ENCODE peak calls at places on chromosomes 7 and 10, in five cellular contexts. One of them, this sample, is unnamed.
A peak's percentile ranks its signal among the peaks of the same experiment; 100 is the strongest.

GRCh38 chr7:55592492-55592891 is 20.2 kb upstream of the VOPP1 start:
- DNase-seq in naive thymus-derived CD8-positive, alpha-beta T cell: no peak
- DNase-seq in iPS-NIHi11: no peak
- DNase-seq in IMR-90: no peak
- DNase-seq in neural crest cell: no peak
- DNase-seq in this sample: no peak

GRCh38 chr10:94292448-94293118 is 70.2 kb downstream of the NOC3L start:
- DNase-seq in IMR-90: peak; percentile 73
- DNase-seq in naive thymus-derived CD8-positive, alpha-beta T cell: no peak
- DNase-seq in neural crest cell: no peak
- DNase-seq in iPS-NIHi11: no peak
- DNase-seq in this sample: peak; percentile 13

GRCh38 chr10:78588194-78588811 is 480.5 kb upstream of the ZMIZ1 start:
- DNase-seq in neural crest cell: no peak
- DNase-seq in naive thymus-derived CD8-positive, alpha-beta T cell: no peak
- DNase-seq in iPS-NIHi11: no peak
- DNase-seq in IMR-90: peak; percentile 87
- DNase-seq in this sample: no peak

GRCh38 chr10:33008499-33009243 is 50.6 kb upstream of the ITGB1 start:
- DNase-seq in IMR-90: peak; percentile 92
- DNase-seq in iPS-NIHi11: peak; percentile 60
- DNase-seq in neural crest cell: peak; percentile 73
- DNase-seq in naive thymus-derived CD8-positive, alpha-beta T cell: no peak
- DNase-seq in this sample: peak; percentile 85

GRCh38 chr10:80289451-80290287 is at the start of gene MAT1A:
- DNase-seq in naive thymus-derived CD8-positive, alpha-beta T cell: no peak
- DNase-seq in IMR-90: peak; percentile 3
- DNase-seq in iPS-NIHi11: no peak
- DNase-seq in neural crest cell: no peak
- DNase-seq in this sample: peak; percentile 11

GRCh38 chr10:9305018-9305655 is 1250.6 kb downstream of the GATA3 start:
- DNase-seq in IMR-90: peak; percentile 19
- DNase-seq in neural crest cell: no peak
- DNase-seq in naive thymus-derived CD8-positive, alpha-beta T cell: no peak
- DNase-seq in iPS-NIHi11: no peak
- DNase-seq in this sample: peak; percentile 10

GRCh38 chr10:6037975-6038624 is 24.1 kb downstream of the IL2RA start:
- DNase-seq in IMR-90: no peak
- DNase-seq in iPS-NIHi11: no peak
- DNase-seq in naive thymus-derived CD8-positive, alpha-beta T cell: no peak
- DNase-seq in neural crest cell: no peak
- DNase-seq in this sample: no peak

GRCh38 chr7:45183711-45184210 is 26.2 kb downstream of the RAMP3 start:
- DNase-seq in IMR-90: no peak
- DNase-seq in iPS-NIHi11: no peak
- DNase-seq in naive thymus-derived CD8-positive, alpha-beta T cell: no peak
- DNase-seq in neural crest cell: no peak
- DNase-seq in this sample: no peak

GRCh38 chr7:95843286-95843685 is 70.9 kb downstream of the DYNC1I1 start:
- DNase-seq in neural crest cell: no peak
- DNase-seq in iPS-NIHi11: peak; percentile 28
- DNase-seq in IMR-90: no peak
- DNase-seq in naive thymus-derived CD8-positive, alpha-beta T cell: no peak
- DNase-seq in this sample: no peak

GRCh38 chr7:36546331-36546730 is 156.7 kb downstream of the ANLN start:
- DNase-seq in naive thymus-derived CD8-positive, alpha-beta T cell: no peak
- DNase-seq in IMR-90: no peak
- DNase-seq in iPS-NIHi11: no peak
- DNase-seq in neural crest cell: no peak
- DNase-seq in this sample: no peak

GRCh38 chr10:53453196-53453595 is 680.6 kb upstream of the MBL2 start:
- DNase-seq in neural crest cell: no peak
- DNase-seq in iPS-NIHi11: peak; percentile 30
- DNase-seq in naive thymus-derived CD8-positive, alpha-beta T cell: no peak
- DNase-seq in IMR-90: no peak
- DNase-seq in this sample: no peak

GRCh38 chr7:48875300-48875916 is 48.9 kb upstream of the CDC14C start:
- DNase-seq in naive thymus-derived CD8-positive, alpha-beta T cell: no peak
- DNase-seq in iPS-NIHi11: peak; percentile 33
- DNase-seq in IMR-90: no peak
- DNase-seq in neural crest cell: peak; percentile 41
- DNase-seq in this sample: peak; percentile 6

GRCh38 chr7:123656544-123657303 is 1.1 kb downstream of the LMOD2 start:
- DNase-seq in neural crest cell: no peak
- DNase-seq in naive thymus-derived CD8-positive, alpha-beta T cell: no peak
- DNase-seq in IMR-90: no peak
- DNase-seq in iPS-NIHi11: no peak
- DNase-seq in this sample: no peak

GRCh38 chr7:31518766-31519165 is 4.9 kb downstream of the ITPRID1 start:
- DNase-seq in iPS-NIHi11: no peak
- DNase-seq in naive thymus-derived CD8-positive, alpha-beta T cell: no peak
- DNase-seq in neural crest cell: no peak
- DNase-seq in IMR-90: no peak
- DNase-seq in this sample: no peak

GRCh38 chr10:114259825-114260224 is 20.8 kb downstream of the VWA2 start:
- DNase-seq in IMR-90: peak; percentile 21
- DNase-seq in neural crest cell: no peak
- DNase-seq in iPS-NIHi11: no peak
- DNase-seq in naive thymus-derived CD8-positive, alpha-beta T cell: no peak
- DNase-seq in this sample: peak; percentile 15

GRCh38 chr7:98877146-98877545 is 1.2 kb upstream of the TRRAP start:
- DNase-seq in iPS-NIHi11: no peak
- DNase-seq in IMR-90: no peak
- DNase-seq in neural crest cell: no peak
- DNase-seq in naive thymus-derived CD8-positive, alpha-beta T cell: no peak
- DNase-seq in this sample: no peak

GRCh38 chr10:72253002-72253401 is 20.7 kb upstream of the DDIT4 start:
- DNase-seq in IMR-90: no peak
- DNase-seq in iPS-NIHi11: no peak
- DNase-seq in naive thymus-derived CD8-positive, alpha-beta T cell: no peak
- DNase-seq in neural crest cell: no peak
- DNase-seq in this sample: no peak

GRCh38 chr10:15943461-15943860 is 83.2 kb upstream of the MINDY3 start:
- DNase-seq in neural crest cell: no peak
- DNase-seq in naive thymus-derived CD8-positive, alpha-beta T cell: no peak
- DNase-seq in IMR-90: no peak
- DNase-seq in iPS-NIHi11: no peak
- DNase-seq in this sample: no peak

GRCh38 chr7:151301471-151302462 is 39.8 kb upstream of the NUB1 start:
- DNase-seq in naive thymus-derived CD8-positive, alpha-beta T cell: no peak
- DNase-seq in neural crest cell: no peak
- DNase-seq in IMR-90: no peak
- DNase-seq in iPS-NIHi11: no peak
- DNase-seq in this sample: no peak

GRCh38 chr7:26046878-26047277 is 105.1 kb upstream of the NFE2L3 start:
- DNase-seq in IMR-90: no peak
- DNase-seq in iPS-NIHi11: no peak
- DNase-seq in neural crest cell: no peak
- DNase-seq in naive thymus-derived CD8-positive, alpha-beta T cell: no peak
- DNase-seq in this sample: no peak

GRCh38 chr7:99396914-99397631 is 11.3 kb downstream of the PDAP1 start:
- DNase-seq in IMR-90: no peak
- DNase-seq in iPS-NIHi11: no peak
- DNase-seq in neural crest cell: no peak
- DNase-seq in naive thymus-derived CD8-positive, alpha-beta T cell: no peak
- DNase-seq in this sample: no peak

GRCh38 chr10:128927821-128928220 is 539.2 kb upstream of the MGMT start:
- DNase-seq in IMR-90: no peak
- DNase-seq in iPS-NIHi11: peak; percentile 29
- DNase-seq in naive thymus-derived CD8-positive, alpha-beta T cell: no peak
- DNase-seq in neural crest cell: no peak
- DNase-seq in this sample: no peak

GRCh38 chr10:119020627-119020946 is 8.9 kb upstream of the NANOS1 start:
- DNase-seq in IMR-90: peak; percentile 24
- DNase-seq in iPS-NIHi11: no peak
- DNase-seq in neural crest cell: no peak
- DNase-seq in naive thymus-derived CD8-positive, alpha-beta T cell: no peak
- DNase-seq in this sample: no peak

GRCh38 chr10:22461891-22462290 is 116.6 kb downstream of the SPAG6 start:
- DNase-seq in IMR-90: no peak
- DNase-seq in naive thymus-derived CD8-positive, alpha-beta T cell: no peak
- DNase-seq in neural crest cell: no peak
- DNase-seq in iPS-NIHi11: no peak
- DNase-seq in this sample: no peak

GRCh38 chr7:65967361-65968155 is 14.5 kb downstream of the GUSB start:
- DNase-seq in IMR-90: no peak
- DNase-seq in naive thymus-derived CD8-positive, alpha-beta T cell: no peak
- DNase-seq in neural crest cell: no peak
- DNase-seq in iPS-NIHi11: no peak
- DNase-seq in this sample: no peak

GRCh38 chr7:1457949-1458675 is 1.2 kb downstream of the MICALL2 start:
- DNase-seq in iPS-NIHi11: no peak
- DNase-seq in IMR-90: no peak
- DNase-seq in naive thymus-derived CD8-positive, alpha-beta T cell: no peak
- DNase-seq in neural crest cell: no peak
- DNase-seq in this sample: no peak

GRCh38 chr10:58818889-58819288 is 306.2 kb downstream of the BICC1 start:
- DNase-seq in naive thymus-derived CD8-positive, alpha-beta T cell: no peak
- DNase-seq in IMR-90: peak; percentile 79
- DNase-seq in neural crest cell: no peak
- DNase-seq in iPS-NIHi11: no peak
- DNase-seq in this sample: peak; percentile 50

GRCh38 chr10:52284416-52285013 is 29.6 kb upstream of the DKK1 start:
- DNase-seq in neural crest cell: no peak
- DNase-seq in iPS-NIHi11: no peak
- DNase-seq in IMR-90: no peak
- DNase-seq in naive thymus-derived CD8-positive, alpha-beta T cell: no peak
- DNase-seq in this sample: no peak

GRCh38 chr10:62900829-62901571 is 84.8 kb upstream of the EGR2 start:
- DNase-seq in IMR-90: no peak
- DNase-seq in neural crest cell: no peak
- DNase-seq in naive thymus-derived CD8-positive, alpha-beta T cell: no peak
- DNase-seq in iPS-NIHi11: no peak
- DNase-seq in this sample: no peak

GRCh38 chr7:124671976-124672375 is 93.6 kb downstream of the GPR37 start:
- DNase-seq in IMR-90: no peak
- DNase-seq in neural crest cell: no peak
- DNase-seq in iPS-NIHi11: no peak
- DNase-seq in naive thymus-derived CD8-positive, alpha-beta T cell: no peak
- DNase-seq in this sample: no peak

GRCh38 chr7:28378574-28379149 is 33.7 kb upstream of the CREB5 start:
- DNase-seq in naive thymus-derived CD8-positive, alpha-beta T cell: no peak
- DNase-seq in neural crest cell: no peak
- DNase-seq in IMR-90: peak; percentile 34
- DNase-seq in iPS-NIHi11: no peak
- DNase-seq in this sample: no peak

GRCh38 chr7:15839415-15840100 is 153.1 kb upstream of the MEOX2 start:
- DNase-seq in iPS-NIHi11: peak; percentile 73
- DNase-seq in naive thymus-derived CD8-positive, alpha-beta T cell: no peak
- DNase-seq in neural crest cell: peak; percentile 3
- DNase-seq in IMR-90: no peak
- DNase-seq in this sample: no peak

GRCh38 chr10:3622427-3622826 is 162.6 kb downstream of the KLF6 start:
- DNase-seq in neural crest cell: no peak
- DNase-seq in naive thymus-derived CD8-positive, alpha-beta T cell: no peak
- DNase-seq in IMR-90: no peak
- DNase-seq in iPS-NIHi11: no peak
- DNase-seq in this sample: no peak

GRCh38 chr7:157667261-157667660 is 330.5 kb downstream of the DNAJB6 start:
- DNase-seq in naive thymus-derived CD8-positive, alpha-beta T cell: no peak
- DNase-seq in iPS-NIHi11: no peak
- DNase-seq in neural crest cell: no peak
- DNase-seq in IMR-90: no peak
- DNase-seq in this sample: no peak

GRCh38 chr7:151351967-151352366 is 10.4 kb downstream of the NUB1 start:
- DNase-seq in naive thymus-derived CD8-positive, alpha-beta T cell: peak; percentile 31
- DNase-seq in neural crest cell: no peak
- DNase-seq in IMR-90: no peak
- DNase-seq in iPS-NIHi11: no peak
- DNase-seq in this sample: no peak

GRCh38 chr10:101512741-101513140 is 75.3 kb downstream of the POLL start:
- DNase-seq in iPS-NIHi11: no peak
- DNase-seq in naive thymus-derived CD8-positive, alpha-beta T cell: no peak
- DNase-seq in neural crest cell: no peak
- DNase-seq in IMR-90: peak; percentile 78
- DNase-seq in this sample: peak; percentile 23